ENCODE peak calls at places on chromosome 18, in five cellular contexts. G is gastrocnemius medialis; R is fibroblast of lung; T is effector memory CD4-positive, alpha-beta T cell; Q is OCI-LY7. V is an unnamed sample.
A peak's percentile ranks its signal among the peaks of the same experiment; 100 is the strongest.

GRCh38 chr18:79933765-79934164 is 17.7 kb downstream of the SLC66A2 start:
- DNase-seq in G (no peak), T (no peak), R (no peak), Q (no peak), V (peak; percentile 36)

GRCh38 chr18:59300676-59301285 is 17.7 kb downstream of the CPLX4 start:
- DNase-seq in R (no peak), G (no peak), Q (no peak), T (no peak), V (no peak)

GRCh38 chr18:74525741-74526140 is 8.6 kb upstream of the CNDP1 start:
- DNase-seq in G (no peak), R (no peak), Q (no peak), T (no peak), V (no peak)

GRCh38 chr18:68564961-68565360 is 149.9 kb downstream of the TMX3 start:
- DNase-seq in T (no peak), G (no peak), Q (no peak), R (no peak), V (no peak)

GRCh38 chr18:11518788-11519685 is 90.4 kb upstream of the SLC35G4 start:
- DNase-seq in Q (peak; percentile 82), R (peak; percentile 65), G (no peak), T (no peak), V (peak; percentile 86)

GRCh38 chr18:62751341-62751821 is 36.0 kb downstream of the PHLPP1 start:
- DNase-seq in T (no peak), R (peak; percentile 12), Q (no peak), G (no peak), V (peak; percentile 90)

GRCh38 chr18:54250846-54251251 is 18.5 kb upstream of the POLI start:
- DNase-seq in R (no peak), Q (peak; percentile 42), G (no peak), T (no peak), V (no peak)

GRCh38 chr18:51867767-51868166 is 472.2 kb upstream of the DCC start:
- DNase-seq in R (peak; percentile 17), T (no peak), G (no peak), Q (peak; percentile 4), V (peak; percentile 44)

GRCh38 chr18:62409821-62410220 is 84.7 kb downstream of the TNFRSF11A start:
- DNase-seq in T (no peak), G (no peak), R (no peak), Q (no peak), V (no peak)

GRCh38 chr18:63356272-63356896 is 10.6 kb downstream of the KDSR start:
- DNase-seq in Q (no peak), G (no peak), T (no peak), R (no peak), V (no peak)

GRCh38 chr18:60975419-60975818 is 357.8 kb upstream of the CDH20 start:
- DNase-seq in G (no peak), R (no peak), Q (no peak), T (no peak), V (peak; percentile 6)

GRCh38 chr18:70156886-70157285 is 48.6 kb downstream of the RTTN start:
- DNase-seq in T (no peak), R (no peak), Q (no peak), G (no peak), V (no peak)

GRCh38 chr18:8084160-8084559 is 517.0 kb downstream of the PTPRM start:
- DNase-seq in Q (peak; percentile 20), T (no peak), G (no peak), R (peak; percentile 65), V (peak; percentile 81)

GRCh38 chr18:60892855-60893254 is 440.4 kb upstream of the CDH20 start:
- DNase-seq in G (no peak), T (no peak), R (peak; percentile 52), Q (no peak), V (no peak)

GRCh38 chr18:54222922-54223567 is 1.4 kb downstream of the MBD2 start:
- DNase-seq in R (no peak), T (peak; percentile 46), Q (peak; percentile 82), G (no peak), V (peak; percentile 16)

GRCh38 chr18:77131100-77131651 is 1.4 kb downstream of the MBP start:
- DNase-seq in Q (peak; percentile 36), T (no peak), G (no peak), R (peak; percentile 32), V (peak; percentile 19)

GRCh38 chr18:5295231-5295920 is at the start of gene ZBTB14:
- DNase-seq in R (peak; percentile 58), Q (peak; percentile 79), G (peak; percentile 14), T (peak; percentile 63), V (peak; percentile 88)

GRCh38 chr18:58284699-58285490 is 240.9 kb downstream of the NEDD4L start:
- DNase-seq in R (no peak), T (no peak), G (no peak), Q (no peak), V (no peak)

GRCh38 chr18:57077786-57078552 is 68.9 kb upstream of the BOD1L2 start:
- DNase-seq in Q (peak; percentile 85), R (no peak), T (no peak), G (no peak), V (no peak)

GRCh38 chr18:906416-907170 is 1.9 kb downstream of the ADCYAP1 start:
- DNase-seq in T (no peak), Q (no peak), R (no peak), G (no peak), V (peak; percentile 69)

GRCh38 chr18:7830468-7830867 is 263.4 kb downstream of the PTPRM start:
- DNase-seq in R (no peak), G (no peak), T (no peak), Q (peak; percentile 50), V (no peak)

GRCh38 chr18:28040720-28041119 is 136.2 kb downstream of the CDH2 start:
- DNase-seq in R (no peak), G (no peak), T (no peak), Q (no peak), V (no peak)

GRCh38 chr18:58362027-58362575 is 266.8 kb downstream of the ALPK2 start:
- DNase-seq in Q (no peak), R (peak; percentile 94), G (no peak), T (no peak), V (no peak)

GRCh38 chr18:57839942-57840381 is 36.8 kb upstream of the ATP8B1 start:
- DNase-seq in G (no peak), T (no peak), R (peak; percentile 62), Q (no peak), V (no peak)

GRCh38 chr18:54702687-54703086 is 111.6 kb downstream of the DYNAP start:
- DNase-seq in G (no peak), T (no peak), Q (no peak), R (no peak), V (no peak)

GRCh38 chr18:24497052-24497754 is 36.8 kb downstream of the HRH4 start:
- DNase-seq in T (no peak), G (no peak), Q (no peak), R (peak; percentile 11), V (no peak)

GRCh38 chr18:3380384-3380961 is 69.5 kb upstream of the TGIF1 start:
- DNase-seq in R (peak; percentile 85), G (no peak), T (no peak), Q (no peak), V (no peak)

GRCh38 chr18:77653792-77654191 is 404.1 kb downstream of the GALR1 start:
- DNase-seq in Q (no peak), R (no peak), G (no peak), T (no peak), V (no peak)

GRCh38 chr18:8507361-8507760 is 101.9 kb upstream of the RAB12 start:
- DNase-seq in T (no peak), Q (peak; percentile 14), G (no peak), R (no peak), V (peak; percentile 47)

GRCh38 chr18:68734311-68734710 is 19.4 kb upstream of the TMX3 start:
- DNase-seq in Q (no peak), G (no peak), R (peak; percentile 28), T (no peak), V (no peak)

GRCh38 chr18:3593381-3593903 is 143.5 kb downstream of the TGIF1 start:
- DNase-seq in G (no peak), T (no peak), R (peak; percentile 76), Q (no peak), V (peak; percentile 84)

GRCh38 chr18:40347261-40347660 is 1607.8 kb upstream of the PIK3C3 start:
- DNase-seq in Q (no peak), T (no peak), R (no peak), G (no peak), V (no peak)

GRCh38 chr18:5825663-5826062 is 69.7 kb downstream of the TMEM200C start:
- DNase-seq in Q (no peak), G (no peak), R (no peak), T (no peak), V (no peak)

GRCh38 chr18:5747678-5748077 is 147.6 kb downstream of the TMEM200C start:
- DNase-seq in R (no peak), T (no peak), Q (no peak), G (no peak), V (no peak)

GRCh38 chr18:77063256-77063655 is 69.3 kb downstream of the MBP start:
- DNase-seq in T (peak; percentile 75), R (peak; percentile 34), Q (peak; percentile 67), G (no peak), V (no peak)

GRCh38 chr18:8337216-8337615 is 272.0 kb upstream of the RAB12 start:
- DNase-seq in Q (no peak), G (no peak), R (no peak), T (no peak), V (no peak)

GRCh38 chr18:2086439-2086838 is 484.9 kb downstream of the METTL4 start:
- DNase-seq in G (no peak), Q (no peak), T (no peak), R (no peak), V (no peak)

GRCh38 chr18:2083691-2084090 is 487.6 kb downstream of the METTL4 start:
- DNase-seq in Q (peak; percentile 15), R (no peak), G (no peak), T (no peak), V (peak; percentile 8)

GRCh38 chr18:2087877-2088673 is 483.2 kb downstream of the METTL4 start:
- DNase-seq in Q (no peak), T (no peak), R (no peak), G (peak; percentile 20), V (no peak)

GRCh38 chr18:2082676-2083075 is 488.6 kb downstream of the METTL4 start:
- DNase-seq in Q (no peak), T (no peak), G (no peak), R (no peak), V (no peak)
- H3K4me1 ChIP-seq in Q (no peaks in the 10 kb centered on the region), T (no peaks in the 10 kb centered on the region), G (no peaks in the 10 kb centered on the region), R (no peaks in the 10 kb centered on the region), V (no peaks in the 10 kb centered on the region)

GRCh38 chr18:32032609-32033008 is 14.0 kb downstream of the RNF125 start:
- DNase-seq in G (no peak), T (no peak), Q (no peak), R (no peak), V (no peak)
- H3K4me1 ChIP-seq in G (no peaks in the 10 kb centered on the region), T (peaks cover 26% of the 10 kb centered on the region), Q (no peaks in the 10 kb centered on the region), R (no peaks in the 10 kb centered on the region), V (no peaks in the 10 kb centered on the region)

GRCh38 chr18:48835745-48836191 is 115.0 kb downstream of the SMAD7 start:
- DNase-seq in R (no peak), T (no peak), G (no peak), Q (no peak), V (no peak)
- H3K4me1 ChIP-seq in R (peaks cover 24% of the 10 kb centered on the region), T (peaks cover 95% of the 10 kb centered on the region), G (peaks cover 18% of the 10 kb centered on the region), Q (peaks cover 57% of the 10 kb centered on the region), V (peaks cover 26% of the 10 kb centered on the region)

DNA sequence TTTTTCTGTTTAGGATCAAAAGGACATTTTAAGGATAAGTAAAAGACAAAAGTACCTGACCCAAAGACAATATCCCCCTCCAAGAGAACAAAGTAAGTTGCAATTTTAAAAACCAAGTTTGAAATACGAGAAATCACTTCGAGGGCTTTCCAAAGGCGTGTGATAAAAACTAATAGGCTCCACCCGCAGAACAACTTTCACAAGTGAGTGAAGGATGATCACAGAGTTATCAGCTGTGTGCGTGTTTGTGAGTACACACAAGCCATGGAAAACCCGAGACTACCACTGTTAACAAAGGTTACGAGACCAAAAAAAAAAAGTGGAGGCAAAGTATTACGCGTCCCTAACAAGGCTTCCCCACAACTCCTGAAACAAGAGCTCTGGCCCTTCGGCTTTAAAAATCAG is 776 bp downstream of the SMAD2 start:
- DNase-seq in T (no peak), Q (no peak), G (no peak), R (peak; percentile 61), V (no peak)
- H3K4me1 ChIP-seq in T (peaks cover 30% of the 10 kb centered on the region), Q (peaks cover 22% of the 10 kb centered on the region), G (peaks cover 44% of the 10 kb centered on the region), R (no peaks in the 10 kb centered on the region), V (peaks cover 64% of the 10 kb centered on the region)

V was measured in neural progenitor cell.